ENCODE peak calls at places on chromosomes 3 and 15, in six cellular contexts. P is right lobe of liver, D is left ventricle myocardium inferior, N is lower lobe of right lung, G is GM23338, Y is psoas muscle. W is an unnamed sample.

GRCh38 chr15:97672586-97672985 is 287.9 kb upstream of the ARRDC4 start:
- DNase-seq in Y (no peak), D (no peak), G (no peak), P (no peak), N (no peak), W (no peak)

GRCh38 chr3:85303156-85303555 is 344.4 kb downstream of the CADM2 start:
- DNase-seq in D (no peak), P (no peak), N (no peak), Y (no peak), G (no peak), W (no peak)

GRCh38 chr3:119098620-119099222 is 47.2 kb upstream of the TEX55 start:
- DNase-seq in N (no peak), G (peak), P (no peak), D (no peak), Y (no peak), W (peak)

GRCh38 chr3:150599611-150600297 is 3.4 kb upstream of the SELENOT start:
- DNase-seq in N (no peak), G (peak), D (no peak), P (no peak), Y (no peak), W (peak)

GRCh38 chr3:119236756-119237155 is 3.9 kb downstream of the B4GALT4 start:
- DNase-seq in N (peak), P (no peak), D (no peak), G (no peak), Y (no peak), W (no peak)

GRCh38 chr3:30347679-30348216 is 258.7 kb upstream of the TGFBR2 start:
- DNase-seq in N (no peak), Y (no peak), D (no peak), G (no peak), P (no peak), W (peak)

GRCh38 chr3:49415931-49416601 is 3.8 kb downstream of the TCTA start:
- DNase-seq in N (no peak), D (no peak), G (no peak), Y (no peak), P (no peak), W (peak)

GRCh38 chr3:30696403-30696819 is 90.0 kb downstream of the TGFBR2 start:
- DNase-seq in Y (no peak), G (no peak), N (no peak), P (no peak), D (peak), W (no peak)

GRCh38 chr3:61589856-61590255 is 28.5 kb downstream of the PTPRG start:
- DNase-seq in P (no peak), G (no peak), Y (no peak), N (no peak), D (no peak), W (peak)

GRCh38 chr3:30091611-30092135 is 514.7 kb upstream of the TGFBR2 start:
- DNase-seq in D (no peak), G (no peak), Y (no peak), N (no peak), P (no peak), W (no peak)

GRCh38 chr3:53167418-53168174 is 6.6 kb downstream of the PRKCD start:
- DNase-seq in Y (no peak), D (no peak), N (no peak), G (no peak), P (no peak), W (no peak)

GRCh38 chr3:53166781-53167291 is 5.8 kb downstream of the PRKCD start:
- DNase-seq in D (peak), P (peak), N (peak), G (no peak), Y (peak), W (no peak)

GRCh38 chr3:53164911-53165310 is 3.9 kb downstream of the PRKCD start:
- DNase-seq in P (no peak), N (no peak), G (peak), D (no peak), Y (no peak), W (peak)

GRCh38 chr3:53168175-53168923 is 7.3 kb downstream of the PRKCD start:
- DNase-seq in G (no peak), D (peak), P (no peak), Y (no peak), N (peak), W (no peak)

GRCh38 chr3:53166206-53166605 is 5.2 kb downstream of the PRKCD start:
- DNase-seq in D (no peak), Y (no peak), N (no peak), G (no peak), P (no peak), W (no peak)
- H3K4me3 ChIP-seq in D (peak), Y (no peak), N (peak), G (no peak), P (no peak), W (no peak)

DNA sequence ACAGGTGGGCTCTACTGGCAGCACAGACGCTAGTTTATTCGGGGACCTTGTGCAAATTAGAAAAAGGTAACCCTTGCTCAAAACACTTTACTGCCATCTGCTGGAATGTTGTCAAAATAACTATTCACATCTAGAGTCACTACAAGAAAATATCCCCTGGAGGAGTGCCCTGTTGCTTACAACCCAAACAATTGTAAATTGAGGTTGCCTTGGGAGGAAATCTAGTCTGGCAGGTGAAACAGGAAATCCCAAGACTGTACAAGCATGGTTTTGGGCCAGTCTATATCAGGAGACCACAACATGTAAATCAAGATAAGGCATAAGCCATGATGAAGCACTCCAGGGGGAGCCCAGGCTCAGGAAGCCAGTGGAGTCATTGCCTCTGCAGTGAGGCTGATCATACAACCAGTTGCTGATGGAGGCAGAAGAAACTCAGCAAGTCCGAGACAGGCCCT is 136.8 kb upstream of the ACP3 start:
- DNase-seq in D (no peak), G (peak), Y (no peak), P (no peak), N (no peak), W (peak)
- TF ChIP-seq CTCF in D (peak), G (peak), Y (peak), P (peak), N (peak), W (peak)

DNA sequence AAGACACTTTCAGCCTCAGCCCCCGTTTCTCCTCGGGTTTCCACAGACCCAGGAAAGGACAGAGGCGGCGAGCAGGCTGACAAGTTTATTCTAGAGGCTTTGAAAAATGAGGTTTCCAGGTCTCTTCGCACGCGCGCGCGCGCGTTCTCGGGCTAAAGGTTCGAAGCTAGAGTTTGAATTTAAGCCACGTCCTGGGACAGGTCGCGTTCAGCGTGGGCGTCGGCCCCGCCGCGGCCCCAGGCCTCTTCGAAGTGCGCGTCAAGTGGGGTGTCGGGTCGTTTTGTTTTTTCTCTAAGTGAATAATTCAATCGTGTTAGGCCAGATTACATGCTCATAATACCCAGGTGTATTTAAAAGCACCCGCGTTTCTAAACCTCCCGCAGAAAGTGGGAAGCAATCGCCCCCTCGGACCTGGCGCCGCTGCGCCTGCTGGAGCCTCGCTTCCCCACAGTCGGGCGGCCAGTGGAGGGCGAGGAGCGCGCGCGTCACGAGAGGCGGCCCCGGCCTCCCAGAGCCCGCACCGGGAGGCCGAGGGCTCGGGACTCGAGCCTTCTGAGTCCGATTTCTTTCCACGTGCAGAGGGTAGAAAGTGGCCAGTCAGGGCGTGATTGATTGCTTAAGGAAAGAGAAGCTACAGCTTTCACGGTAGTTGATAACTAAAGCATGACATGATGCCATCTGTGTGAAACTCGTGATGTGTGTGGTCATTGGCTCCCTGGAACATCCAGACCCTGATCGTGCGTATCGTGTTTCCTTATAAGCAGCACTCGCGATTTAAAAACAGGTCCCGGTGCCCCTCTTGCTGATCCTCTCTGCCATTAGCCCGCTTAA is 15.8 kb upstream of the SOX2 start:
- DNase-seq in Y (no peak), G (no peak), P (no peak), N (peak), D (no peak), W (peak)
- H3K4me3 ChIP-seq in Y (peak), G (peak), P (peak), N (peak), D (peak), W (peak)

GRCh38 chr3:32137870-32138269 is 31.4 kb downstream of the GPD1L start:
- DNase-seq in D (no peak), G (peak), N (no peak), Y (no peak), P (no peak), W (no peak)

GRCh38 chr3:32129832-32130231 is 23.4 kb downstream of the GPD1L start:
- DNase-seq in N (no peak), P (no peak), D (no peak), Y (no peak), G (no peak), W (no peak)

GRCh38 chr3:32136703-32137102 is 30.3 kb downstream of the GPD1L start:
- DNase-seq in P (no peak), G (no peak), N (no peak), Y (no peak), D (no peak), W (no peak)

GRCh38 chr3:32132121-32132520 is 25.7 kb downstream of the GPD1L start:
- DNase-seq in Y (no peak), G (no peak), N (no peak), P (no peak), D (no peak), W (no peak)

DNA sequence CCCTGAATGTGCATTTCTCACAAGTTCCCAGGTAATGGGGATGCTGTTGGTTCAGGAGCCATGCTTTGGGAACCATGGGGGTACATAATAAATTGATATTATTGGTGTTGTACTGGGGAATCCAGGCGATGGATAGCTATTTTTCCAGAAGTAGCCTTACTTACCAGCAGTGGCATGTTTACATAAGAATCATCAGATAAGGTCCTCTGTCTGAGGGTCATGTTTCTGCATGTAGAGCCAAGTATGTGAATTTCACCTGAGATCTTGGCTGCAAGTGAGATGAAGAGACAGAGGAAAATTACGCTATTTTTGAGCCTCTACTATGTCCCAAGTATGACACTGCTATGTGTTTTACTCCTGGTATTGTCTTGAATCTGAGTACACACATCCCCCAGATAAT is 26.3 kb downstream of the GPD1L start:
- DNase-seq in G (no peak), D (no peak), N (no peak), Y (no peak), P (no peak), W (peak)
- TF ChIP-seq CTCF in G (no peak), D (no peak), N (no peak), Y (no peak), P (no peak), W (no peak)

GRCh38 chr15:77083381-77084160 is 12.7 kb upstream of the TSPAN3 start:
- DNase-seq in D (peak), N (peak), Y (peak), P (peak), G (peak), W (peak)
- H3K4me3 ChIP-seq in D (peak), N (peak), Y (peak), P (no peak), G (peak), W (peak)

GRCh38 chr3:88222343-88222742 is 72.6 kb downstream of the C3orf38 start:
- DNase-seq in D (no peak), Y (no peak), N (no peak), P (no peak), G (no peak), W (no peak)

GRCh38 chr3:88221726-88222125 is 72.0 kb downstream of the C3orf38 start:
- DNase-seq in Y (no peak), G (no peak), P (no peak), N (no peak), D (no peak), W (no peak)

GRCh38 chr3:88220126-88220525 is 70.4 kb downstream of the C3orf38 start:
- DNase-seq in N (no peak), G (no peak), D (no peak), P (no peak), Y (no peak), W (no peak)

GRCh38 chr3:88219138-88219792 is 69.5 kb downstream of the C3orf38 start:
- DNase-seq in P (no peak), G (peak), N (no peak), D (no peak), Y (no peak), W (peak)
- TF ChIP-seq CTCF in P (peak), G (peak), N (peak), D (peak), Y (no peak), W (peak)

W was measured in epithelial cell of esophagus.